ENCODE peak calls at places on chromosomes 4 and X, in nine cellular contexts. E, V, R, F, U, Y, W, G and H are unnamed samples.

GRCh38 chrX:13093489-13094140 is 49.2 kb upstream of the FAM9C start:
- DNase-seq in E (no peak), F (no peak), V (no peak), W (no peak), Y (no peak), R (no peak), U (no peak), G (no peak), H (no peak)

GRCh38 chr4:150418757-150419410 is 163.1 kb upstream of the MAB21L2 start:
- DNase-seq in E (no peak), Y (no peak), R (no peak), F (no peak), V (no peak), U (no peak), W (no peak), G (no peak), H (no peak)

GRCh38 chrX:2351999-2352995 is 148.5 kb downstream of the DHRSX start:
- DNase-seq in V (peak), R (no peak), F (peak), Y (peak), G (no peak), E (no peak), U (peak), W (peak), H (peak)

GRCh38 chr4:81963005-81963404 is 410.8 kb downstream of the HNRNPD start:
- DNase-seq in W (no peak), E (no peak), U (no peak), Y (no peak), R (no peak), F (no peak), V (no peak), G (no peak), H (no peak)

GRCh38 chr4:108070775-108071174 is 81.1 kb downstream of the HADH start:
- DNase-seq in F (no peak), V (no peak), W (no peak), G (no peak), Y (no peak), U (no peak), E (no peak), R (no peak), H (no peak)

GRCh38 chr4:75920327-75920726 is 18.1 kb upstream of the PPEF2 start:
- DNase-seq in R (no peak), W (no peak), G (no peak), F (no peak), V (no peak), Y (no peak), E (no peak), U (no peak), H (no peak)

GRCh38 chrX:152895724-152896420 is 2.0 kb upstream of the ZNF185 start:
- DNase-seq in V (no peak), R (no peak), U (peak), W (no peak), F (no peak), G (no peak), Y (peak), E (peak), H (no peak)

GRCh38 chrX:129654652-129655546 is at the start of gene APLN:
- DNase-seq in E (peak), G (peak), R (peak), Y (peak), W (no peak), V (peak), U (peak), F (peak), H (peak)

GRCh38 chrX:51894697-51895336 is 1.4 kb downstream of the MAGED1 start:
- DNase-seq in F (peak), Y (peak), E (no peak), U (peak), R (no peak), V (peak), G (peak), W (no peak), H (peak)

GRCh38 chr4:107711831-107712230 is 8.2 kb downstream of the PAPSS1 start:
- DNase-seq in V (no peak), E (no peak), W (no peak), F (no peak), R (no peak), G (no peak), U (no peak), Y (peak), H (no peak)

GRCh38 chr4:150906987-150907633 is 108.0 kb downstream of the LRBA start:
- DNase-seq in V (peak), F (no peak), W (no peak), U (no peak), G (no peak), Y (no peak), R (no peak), E (no peak), H (no peak)

GRCh38 chrX:38138900-38139299 is 81.8 kb downstream of the SRPX start:
- DNase-seq in Y (no peak), E (no peak), F (no peak), W (no peak), U (no peak), G (no peak), R (no peak), V (no peak), H (no peak)

GRCh38 chr4:73867783-73868182 is 1.4 kb upstream of the CXCL1 start:
- DNase-seq in U (no peak), F (no peak), Y (peak), W (no peak), E (peak), G (no peak), R (peak), V (no peak), H (no peak)

GRCh38 chr4:150962245-150962644 is 52.8 kb downstream of the LRBA start:
- DNase-seq in V (no peak), E (no peak), G (no peak), U (no peak), W (no peak), Y (peak), F (no peak), R (no peak), H (no peak)

GRCh38 chrX:38260231-38260630 is 39.6 kb upstream of the SRPX start:
- DNase-seq in G (no peak), Y (peak), V (no peak), F (no peak), U (no peak), R (no peak), E (no peak), W (no peak), H (no peak)

GRCh38 chr4:40087799-40088366 is 31.2 kb downstream of the N4BP2 start:
- DNase-seq in E (no peak), Y (no peak), U (no peak), G (no peak), R (no peak), F (no peak), V (no peak), W (no peak), H (no peak)

GRCh38 chr4:143294310-143294709 is 42.4 kb upstream of the GAB1 start:
- DNase-seq in E (no peak), Y (no peak), R (peak), U (no peak), F (peak), V (peak), W (peak), G (peak), H (peak)

GRCh38 chr4:128600996-128601857 is 208.3 kb upstream of the JADE1 start:
- DNase-seq in Y (peak), R (peak), V (peak), W (peak), G (peak), F (peak), E (peak), U (peak), H (peak)

GRCh38 chr4:161002386-161002785 is 1161.4 kb downstream of the FSTL5 start:
- DNase-seq in F (no peak), E (no peak), V (no peak), U (no peak), W (no peak), R (no peak), G (no peak), Y (no peak), H (no peak)

GRCh38 chr4:186144180-186144579 is 39.7 kb downstream of the FAM149A start:
- DNase-seq in E (peak), U (no peak), W (no peak), R (no peak), G (no peak), V (peak), F (peak), Y (peak), H (peak)

GRCh38 chr4:76738081-76738931 is 159.6 kb downstream of the SOWAHB start:
- DNase-seq in R (no peak), Y (peak), V (peak), U (no peak), G (peak), E (no peak), F (peak), W (peak), H (peak)

GRCh38 chr4:8701101-8702019 is 108.8 kb downstream of the CPZ start:
- DNase-seq in Y (no peak), V (no peak), F (no peak), U (peak), R (no peak), G (peak), W (no peak), E (no peak), H (no peak)

GRCh38 chrX:70464051-70464450 is 19.4 kb downstream of the DLG3 start:
- DNase-seq in Y (no peak), G (no peak), E (no peak), W (no peak), R (no peak), V (no peak), F (no peak), U (no peak), H (no peak)

GRCh38 chrX:45889471-45889870 is 655.8 kb downstream of the ZNF674 start:
- DNase-seq in U (no peak), V (no peak), G (no peak), R (no peak), W (peak), E (no peak), Y (no peak), F (peak), H (no peak)

GRCh38 chrX:24026403-24026801 is 584 bp downstream of the KLHL15 start:
- DNase-seq in G (no peak), U (no peak), R (no peak), F (no peak), W (no peak), Y (no peak), E (peak), V (peak), H (peak)

GRCh38 chr4:66273110-66273509 is 602.8 kb upstream of the EPHA5 start:
- DNase-seq in V (no peak), F (no peak), Y (no peak), E (no peak), R (no peak), U (no peak), W (no peak), G (no peak), H (no peak)

GRCh38 chrX:151365579-151365978 is 31.4 kb upstream of the VMA21 start:
- DNase-seq in R (no peak), V (no peak), E (no peak), F (no peak), Y (no peak), W (no peak), U (no peak), G (no peak), H (no peak)

GRCh38 chr4:184383497-184384055 is 90.8 kb downstream of the IRF2 start:
- DNase-seq in W (peak), Y (peak), R (no peak), U (peak), F (peak), E (peak), V (peak), G (peak), H (peak)

GRCh38 chrX:39504227-39504626 is 593.5 kb downstream of the BCOR start:
- DNase-seq in G (no peak), F (no peak), R (no peak), U (no peak), W (no peak), Y (no peak), E (no peak), V (no peak), H (no peak)